ENCODE peak calls at places on chromosomes 6 and 20, in four cellular contexts. O is ELR, V is D721Med, C is AG08395. W is an unnamed sample.

GRCh38 chr6:6920984-6921313 is 186.8 kb upstream of the RREB1 start:
- DNase-seq in C (no peak), V (no peak), O (no peak), W (no peak)

GRCh38 chr6:160507420-160507819 is 156.7 kb downstream of the LPA start:
- DNase-seq in O (no peak), C (no peak), V (no peak), W (no peak)

GRCh38 chr6:23994013-23994412 is 132.0 kb upstream of the NRSN1 start:
- DNase-seq in V (no peak), C (no peak), O (no peak), W (no peak)

GRCh38 chr20:42494290-42494689 is 695.4 kb downstream of the PTPRT start:
- DNase-seq in C (no peak), V (no peak), O (no peak), W (no peak)

GRCh38 chr6:161354956-161355355 is 81.1 kb upstream of the AGPAT4 start:
- DNase-seq in V (no peak), O (no peak), C (no peak), W (no peak)

GRCh38 chr6:112338310-112338709 is 8.8 kb upstream of the RFPL4B start:
- DNase-seq in C (no peak), O (peak), V (no peak), W (no peak)

GRCh38 chr6:170135041-170135440 is 155.8 kb downstream of the DLL1 start:
- DNase-seq in C (no peak), O (no peak), V (no peak), W (no peak)

GRCh38 chr6:82957171-82957894 is 108.3 kb downstream of the UBE3D start:
- DNase-seq in C (no peak), O (peak), V (no peak), W (no peak)

GRCh38 chr20:48139262-48140041 is 354.2 kb upstream of the SULF2 start:
- DNase-seq in V (no peak), C (no peak), O (no peak), W (no peak)

GRCh38 chr6:104702126-104702841 is 157.4 kb downstream of the HACE1 start:
- DNase-seq in V (no peak), C (no peak), O (no peak), W (no peak)

GRCh38 chr6:108556250-108556649 is 4.5 kb upstream of the FOXO3 start:
- DNase-seq in C (no peak), V (no peak), O (no peak), W (no peak)

W was measured in dermis blood vessel endothelial cell.